ENCODE peak calls at places on chromosomes 4 and X, in five cellular contexts. N is H1, A is body of pancreas, P is suprapubic skin, G is stomach. D is an unnamed sample.
A peak's percentile ranks its signal among the peaks of the same experiment; 100 is the strongest.

GRCh38 chr4:186717556-186717955 is 6.1 kb downstream of the FAT1 start:
- DNase-seq in G (no peak), A (no peak), N (no peak), P (no peak), D (no peak)

GRCh38 chr4:24394041-24394440 is 190.3 kb downstream of the DHX15 start:
- DNase-seq in N (no peak), P (no peak), G (no peak), A (no peak), D (no peak)

GRCh38 chr4:121791481-121791880 is 9.6 kb upstream of the EXOSC9 start:
- DNase-seq in A (no peak), P (no peak), N (no peak), G (no peak), D (no peak)

GRCh38 chr4:107519057-107519456 is 201.0 kb downstream of the PAPSS1 start:
- DNase-seq in N (no peak), P (no peak), A (peak; percentile 18), G (peak; percentile 33), D (no peak)

GRCh38 chr4:158122501-158122900 is 50.3 kb downstream of the GASK1B start:
- DNase-seq in P (no peak), G (no peak), N (no peak), A (no peak), D (no peak)

GRCh38 chrX:65587616-65588526 is 53.3 kb upstream of the LAS1L start:
- DNase-seq in A (peak; percentile 57), P (peak; percentile 85), N (no peak), G (peak; percentile 78), D (peak; percentile 88)

GRCh38 chr4:175657571-175657970 is 154.5 kb downstream of the GPM6A start:
- DNase-seq in A (no peak), N (no peak), P (no peak), G (no peak), D (no peak)

GRCh38 chr4:147707892-147708672 is 23.8 kb upstream of the ARHGAP10 start:
- DNase-seq in N (no peak), A (peak; percentile 76), P (no peak), G (peak; percentile 68), D (no peak)

GRCh38 chr4:38365748-38366310 is 298.2 kb upstream of the KLF3 start:
- DNase-seq in G (no peak), A (no peak), N (no peak), P (no peak), D (no peak)

GRCh38 chr4:37970702-37971101 is 10.5 kb downstream of the PTTG2 start:
- DNase-seq in A (peak; percentile 73), P (peak; percentile 76), G (peak; percentile 84), N (peak; percentile 54), D (no peak)

GRCh38 chr4:2416564-2417195 is 1.8 kb downstream of the ZFYVE28 start:
- DNase-seq in P (no peak), A (no peak), G (peak; percentile 45), N (no peak), D (no peak)

GRCh38 chrX:119826399-119826959 is 26.3 kb downstream of the UPF3B start:
- DNase-seq in P (no peak), A (no peak), G (no peak), N (no peak), D (no peak)

GRCh38 chrX:149527705-149528104 is 13.1 kb upstream of the EOLA1 start:
- DNase-seq in N (no peak), P (no peak), G (no peak), A (peak; percentile 25), D (no peak)

GRCh38 chrX:48021026-48021900 is 14.5 kb downstream of the SPACA5 start:
- DNase-seq in A (peak; percentile 78), G (peak; percentile 70), P (no peak), N (no peak), D (no peak)

GRCh38 chrX:100931925-100932285 is 3.2 kb upstream of the XKRX start:
- DNase-seq in A (no peak), G (no peak), N (no peak), P (no peak), D (no peak)

GRCh38 chr4:108109997-108110416 is 58.7 kb downstream of the LEF1 start:
- DNase-seq in P (no peak), G (no peak), A (no peak), N (no peak), D (no peak)

GRCh38 chr4:16967722-16968121 is 69.3 kb upstream of the LDB2 start:
- DNase-seq in P (peak; percentile 65), N (no peak), G (peak; percentile 28), A (peak; percentile 8), D (no peak)

GRCh38 chrX:139078342-139078741 is 366.8 kb upstream of the FGF13 start:
- DNase-seq in N (no peak), G (no peak), A (no peak), P (no peak), D (no peak)

GRCh38 chr4:7769936-7770674 is 169.6 kb downstream of the AFAP1 start:
- DNase-seq in N (no peak), G (no peak), A (no peak), P (no peak), D (no peak)

GRCh38 chr4:3442959-3443749 is 1.4 kb downstream of the HGFAC start:
- DNase-seq in A (peak; percentile 64), G (peak; percentile 52), N (no peak), P (no peak), D (no peak)

DNA sequence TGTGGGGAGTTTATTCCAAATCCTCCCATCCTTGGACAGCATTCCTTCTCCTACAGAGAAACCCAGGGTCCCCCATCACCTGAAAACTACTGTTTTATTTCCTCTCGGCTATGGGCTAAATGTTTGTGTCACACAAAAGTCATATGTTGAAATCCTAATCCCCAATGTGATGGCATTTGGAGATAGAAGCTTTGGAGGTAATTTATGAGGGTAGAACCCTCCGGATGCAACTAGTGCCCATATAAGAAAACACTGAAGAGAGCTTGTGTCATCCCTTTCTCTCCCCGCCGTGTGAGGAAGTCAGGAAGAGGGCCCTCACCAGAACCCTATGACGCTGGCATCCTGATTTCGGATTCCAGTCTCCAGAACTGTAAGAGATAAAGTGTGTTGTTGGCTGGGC is 127.8 kb upstream of the NOCT start:
- DNase-seq in N (no peak), A (no peak), G (no peak), P (no peak), D (no peak)
- H3K4me3 ChIP-seq in N (no peak overlapping the region), A (no peak overlapping the region), G (no peak overlapping the region), P (no peak overlapping the region), D (no peak overlapping the region)

DNA sequence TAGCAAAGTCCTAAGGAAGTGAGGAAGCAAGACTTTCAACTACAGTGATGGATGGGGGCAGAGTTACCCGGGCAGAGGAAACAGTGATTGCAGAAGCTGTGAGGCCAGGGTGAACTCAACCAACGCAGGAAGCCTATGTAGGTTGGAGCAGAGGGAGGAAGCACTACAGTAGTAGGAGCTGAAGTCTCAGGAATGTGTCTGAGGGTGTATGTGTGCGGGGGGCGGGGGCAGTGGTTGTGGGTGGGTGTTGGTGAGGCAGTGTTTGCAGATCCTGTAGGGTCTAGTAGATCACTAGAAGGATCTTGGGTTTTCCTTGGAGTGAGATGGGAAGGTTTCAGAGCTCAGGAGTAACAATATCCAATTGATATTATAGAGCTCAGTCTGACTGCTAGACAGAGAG is 9.9 kb upstream of the MID1 start:
- DNase-seq in P (no peak), N (no peak), G (no peak), A (no peak), D (no peak)
- H3K4me1 ChIP-seq in P (peaks cover 6% of the 10 kb centered on the region), N (peaks cover 6% of the 10 kb centered on the region), G (no peaks in the 10 kb centered on the region), A (no peaks in the 10 kb centered on the region), D (peaks cover 6% of the 10 kb centered on the region)

GRCh38 chrX:102650903-102651241 is 411 bp upstream of the GPRASP1 start:
- DNase-seq in P (no peak), A (no peak), N (no peak), G (no peak), D (no peak)

GRCh38 chrX:102658551-102658950 is 7.3 kb downstream of the GPRASP1 start:
- DNase-seq in N (no peak), G (no peak), A (no peak), P (no peak), D (no peak)

GRCh38 chrX:102651242-102651967 is at the start of gene GPRASP1:
- DNase-seq in N (no peak), P (peak; percentile 72), G (no peak), A (peak; percentile 55), D (no peak)

GRCh38 chrX:102651968-102652744 is 873 bp downstream of the GPRASP1 start:
- DNase-seq in G (no peak), A (peak; percentile 33), P (no peak), N (no peak), D (no peak)

DNA sequence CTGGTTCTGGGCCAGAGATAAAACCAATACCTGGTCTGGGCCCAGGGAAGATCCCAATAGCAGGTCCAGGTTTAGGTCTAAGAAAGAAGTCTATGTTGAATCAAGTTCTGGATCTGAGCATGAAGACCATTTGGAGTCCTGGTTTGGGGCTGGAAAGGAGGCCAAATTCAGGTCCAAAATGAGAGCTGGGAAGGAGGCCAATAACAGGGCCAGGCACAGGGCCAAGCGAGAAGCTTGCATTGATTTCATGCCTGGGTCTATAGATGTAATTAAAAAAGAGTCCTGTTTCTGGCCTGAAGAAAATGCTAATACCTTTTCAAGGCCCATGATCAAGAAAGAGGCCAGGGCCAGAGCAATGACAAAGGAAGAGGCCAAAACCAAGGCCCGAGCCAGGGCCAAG is 3.4 kb downstream of the GPRASP1 start:
- DNase-seq in P (no peak), N (no peak), G (no peak), A (no peak), D (no peak)
- TF ChIP-seq POLR2A in P (no peak), N (no peak), G (no peak), A (no peak), D (no peak)

DNA sequence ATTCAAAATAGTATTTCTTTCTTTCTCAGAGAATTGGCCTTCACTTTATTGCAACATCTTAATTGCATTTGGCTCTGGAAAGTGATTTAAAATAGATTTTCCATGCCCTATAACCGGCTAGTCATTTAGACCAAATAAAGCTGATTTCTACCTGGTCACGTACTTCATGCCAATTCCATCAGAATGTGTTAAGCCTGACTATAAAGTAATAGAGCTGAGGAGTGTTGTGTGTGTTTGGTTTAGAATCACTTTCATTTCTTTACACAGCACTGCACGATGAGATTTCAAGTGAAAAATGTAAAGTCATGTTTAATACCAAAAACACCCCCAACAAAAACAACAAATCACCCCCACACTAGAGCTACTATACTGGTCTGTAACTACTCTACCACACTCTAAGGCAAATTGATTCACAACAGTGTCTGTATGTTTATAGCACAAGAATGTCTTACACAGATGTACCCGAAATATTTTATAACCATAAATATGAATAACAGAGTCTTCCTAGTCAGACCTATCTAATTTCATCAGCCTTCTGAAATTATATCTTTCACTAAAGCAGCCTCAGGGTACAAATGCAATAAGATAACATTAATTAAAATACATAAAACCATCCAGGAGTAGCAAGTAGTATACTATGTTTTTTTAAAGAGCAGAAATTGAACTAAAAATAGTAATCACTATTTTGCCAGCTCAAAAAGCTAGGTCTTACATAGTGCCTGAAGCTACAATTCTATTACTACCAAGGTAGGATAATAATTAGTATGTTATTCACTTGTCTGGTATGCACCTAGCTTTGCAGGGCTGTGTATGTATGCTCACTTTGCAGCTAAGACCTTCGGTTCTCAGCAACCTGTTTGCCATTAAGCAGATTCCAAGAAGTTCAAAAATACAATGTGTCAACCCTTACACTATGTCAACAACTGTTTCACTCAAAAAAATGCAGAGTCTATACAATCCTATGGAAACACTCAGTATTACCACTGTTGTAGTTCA is 28.4 kb downstream of the APBB2 start:
- DNase-seq in G (no peak), A (no peak), N (no peak), P (no peak), D (no peak)
- H3K4me3 ChIP-seq in G (no peak overlapping the region), A (no peak overlapping the region), N (no peak overlapping the region), P (no peak overlapping the region), D (no peak overlapping the region)

GRCh38 chrX:12153741-12154140 is 15.5 kb downstream of the FRMPD4 start:
- DNase-seq in A (no peak), N (no peak), G (no peak), P (no peak), D (no peak)
- H3K4me1 ChIP-seq in A (no peaks in the 10 kb centered on the region), N (no peaks in the 10 kb centered on the region), G (no peaks in the 10 kb centered on the region), P (no peaks in the 10 kb centered on the region), D (no peaks in the 10 kb centered on the region)